ENCODE peak calls at places on chromosomes 7 and 10, in five cellular contexts. E is GM19239, G is MCF 10A, Z is NCI-H524, I is occipital lobe. V is an unnamed sample.

GRCh38 chr10:13891542-13892431 is 305.0 kb downstream of the PRPF18 start:
- DNase-seq in Z (no peak), I (no peak), G (no peak), E (no peak), V (no peak)

GRCh38 chr10:25561761-25562160 is 372.3 kb upstream of the MYO3A start:
- DNase-seq in E (no peak), I (no peak), Z (no peak), G (no peak), V (no peak)

GRCh38 chr7:91357379-91357778 is 93.1 kb downstream of the FZD1 start:
- DNase-seq in G (peak), E (no peak), I (no peak), Z (peak), V (no peak)

GRCh38 chr7:86778271-86778670 is 134.6 kb downstream of the GRM3 start:
- DNase-seq in E (no peak), G (no peak), Z (no peak), I (no peak), V (no peak)

GRCh38 chr7:155921804-155922506 is 109.7 kb upstream of the SHH start:
- DNase-seq in Z (no peak), I (no peak), G (no peak), E (no peak), V (no peak)

GRCh38 chr7:11690395-11690794 is 141.6 kb downstream of the THSD7A start:
- DNase-seq in E (no peak), I (no peak), G (no peak), Z (no peak), V (no peak)

GRCh38 chr10:71367279-71367678 is 29.4 kb upstream of the CDH23 start:
- DNase-seq in E (no peak), I (no peak), G (no peak), Z (no peak), V (no peak)

GRCh38 chr7:85413718-85414117 is 226.9 kb upstream of the SEMA3D start:
- DNase-seq in E (no peak), I (no peak), G (no peak), Z (no peak), V (no peak)

GRCh38 chr7:52726986-52727385 is 308.4 kb upstream of the POM121L12 start:
- DNase-seq in I (no peak), Z (no peak), E (no peak), G (no peak), V (no peak)

GRCh38 chr10:118966131-118967125 is 63.1 kb upstream of the NANOS1 start:
- DNase-seq in Z (no peak), G (no peak), I (no peak), E (no peak), V (no peak)

GRCh38 chr7:66669088-66669487 is 40.4 kb downstream of the KCTD7 start:
- DNase-seq in Z (no peak), E (no peak), I (peak), G (no peak), V (no peak)

GRCh38 chr7:21497072-21497471 is 45.8 kb upstream of the DNAH11 start:
- DNase-seq in G (peak), E (no peak), Z (peak), I (no peak), V (no peak)

GRCh38 chr10:6667679-6668270 is 87.7 kb upstream of the PRKCQ start:
- DNase-seq in G (peak), I (no peak), Z (no peak), E (no peak), V (no peak)

GRCh38 chr7:102993532-102994029 is 80.8 kb downstream of the LRRC17 start:
- DNase-seq in Z (no peak), G (peak), E (no peak), I (no peak), V (peak)

GRCh38 chr7:101410743-101411476 is 48.2 kb downstream of the COL26A1 start:
- DNase-seq in E (peak), Z (peak), I (no peak), G (no peak), V (no peak)

GRCh38 chr10:94292448-94293118 is 70.2 kb downstream of the NOC3L start:
- DNase-seq in G (peak), E (no peak), I (no peak), Z (no peak), V (no peak)

GRCh38 chr7:80826520-80827237 is 92.2 kb downstream of the SEMA3C start:
- DNase-seq in G (peak), E (no peak), I (no peak), Z (no peak), V (no peak)

GRCh38 chr7:77455334-77455733 is 39.2 kb upstream of the GSAP start:
- DNase-seq in E (no peak), G (peak), I (peak), Z (no peak), V (no peak)

GRCh38 chr10:110207805-110208613 is 604 bp downstream of the MXI1 start:
- DNase-seq in Z (peak), I (no peak), E (no peak), G (peak), V (no peak)

GRCh38 chr7:89104748-89105685 is 309.5 kb upstream of the TEX47 start:
- DNase-seq in G (no peak), E (no peak), Z (no peak), I (no peak), V (no peak)

GRCh38 chr10:70331486-70332268 is 47.9 kb upstream of the NPFFR1 start:
- DNase-seq in I (no peak), G (peak), Z (no peak), E (peak), V (peak)

GRCh38 chr10:116777006-116777405 is 34.6 kb upstream of the HSPA12A start:
- DNase-seq in E (no peak), I (no peak), Z (no peak), G (no peak), V (no peak)

GRCh38 chr7:47565841-47566240 is 16.1 kb downstream of the TNS3 start:
- DNase-seq in I (no peak), G (no peak), Z (no peak), E (no peak), V (no peak)

GRCh38 chr7:74219416-74219815 is 9.6 kb downstream of the LAT2 start:
- DNase-seq in G (no peak), I (no peak), Z (no peak), E (no peak), V (no peak)

GRCh38 chr10:102743588-102744373 is at the start of gene WBP1L:
- DNase-seq in E (peak), I (peak), Z (peak), G (peak), V (peak)

GRCh38 chr7:71497233-71497946 is 365.4 kb downstream of the GALNT17 start:
- DNase-seq in E (no peak), Z (no peak), G (no peak), I (no peak), V (no peak)

GRCh38 chr10:1360581-1361164 is 304.5 kb downstream of the WDR37 start:
- DNase-seq in Z (no peak), E (no peak), I (no peak), G (no peak), V (no peak)

GRCh38 chr7:137606061-137606674 is 240.6 kb downstream of the DGKI start:
- DNase-seq in I (no peak), G (peak), E (no peak), Z (no peak), V (peak)

GRCh38 chr10:14586901-14587300 is 187.8 kb downstream of the FAM107B start:
- DNase-seq in E (no peak), G (peak), I (no peak), Z (no peak), V (no peak)

GRCh38 chr7:155007947-155008346 is 5.0 kb upstream of the PAXIP1 start:
- DNase-seq in Z (no peak), G (no peak), E (no peak), I (no peak), V (no peak)

GRCh38 chr7:101370836-101371235 is 8.2 kb downstream of the COL26A1 start:
- DNase-seq in Z (no peak), I (no peak), E (no peak), G (no peak), V (no peak)

GRCh38 chr10:109106604-109107003 is 816.7 kb downstream of the XPNPEP1 start:
- DNase-seq in E (no peak), Z (no peak), G (no peak), I (no peak), V (no peak)

GRCh38 chr10:69640196-69640980 is 10.3 kb downstream of the FAM241B start:
- DNase-seq in E (no peak), Z (no peak), I (no peak), G (peak), V (no peak)

GRCh38 chr7:98687331-98687863 is 70.3 kb downstream of the NPTX2 start:
- DNase-seq in I (no peak), Z (peak), G (no peak), E (no peak), V (no peak)

GRCh38 chr10:133141963-133142350 is 18.1 kb upstream of the KNDC1 start:
- DNase-seq in E (no peak), I (no peak), Z (no peak), G (no peak), V (no peak)

GRCh38 chr7:73738220-73738611 is 386 bp downstream of the ABHD11 start:
- DNase-seq in E (peak), Z (no peak), I (peak), G (peak), V (no peak)

GRCh38 chr10:74855027-74855426 is 28.6 kb downstream of the KAT6B start:
- DNase-seq in I (no peak), E (no peak), Z (no peak), G (no peak), V (no peak)

GRCh38 chr7:30752979-30753378 is 1.0 kb downstream of the INMT start:
- DNase-seq in I (no peak), G (no peak), E (no peak), Z (no peak), V (no peak)

GRCh38 chr7:102431617-102432298 is 1.6 kb upstream of the ORAI2 start:
- DNase-seq in Z (peak), I (peak), E (no peak), G (no peak), V (peak)

GRCh38 chr7:23294549-23295400 is 4.4 kb upstream of the MALSU1 start:
- DNase-seq in E (no peak), G (no peak), Z (no peak), I (no peak), V (no peak)